ENCODE peak calls at places on chromosome 15, in four cellular contexts. H is progenitor cell of endocrine pancreas, G is pulmonary artery endothelial cell, S is breast epithelium. B is an unnamed sample.

GRCh38 chr15:59165726-59166125 is 40.9 kb upstream of the LDHAL6B start:
- DNase-seq in G (no peak), S (no peak), H (no peak), B (peak)

GRCh38 chr15:44775923-44776322 is 39.6 kb downstream of the TRIM69 start:
- DNase-seq in S (no peak), G (no peak), H (no peak), B (peak)

GRCh38 chr15:98421419-98422085 is 226.8 kb upstream of the IGF1R start:
- DNase-seq in S (peak), G (no peak), H (peak), B (peak)

GRCh38 chr15:28086175-28086703 is 12.9 kb downstream of the OCA2 start:
- DNase-seq in S (no peak), H (peak), G (peak), B (peak)

GRCh38 chr15:88476635-88477038 is 9.1 kb downstream of the MRPS11 start:
- DNase-seq in H (no peak), G (no peak), S (no peak), B (peak)

GRCh38 chr15:31551323-31551722 is 224.7 kb downstream of the KLF13 start:
- DNase-seq in H (no peak), S (no peak), G (no peak), B (no peak)

GRCh38 chr15:82958638-82959037 is 6.1 kb upstream of the HOMER2 start:
- DNase-seq in S (no peak), H (no peak), G (no peak), B (no peak)

GRCh38 chr15:101795455-101795854 is 7.9 kb upstream of the OR4F6 start:
- DNase-seq in H (no peak), S (no peak), G (no peak), B (no peak)

GRCh38 chr15:64045774-64046346 is 425 bp downstream of the DAPK2 start:
- DNase-seq in G (no peak), S (no peak), H (peak), B (peak)

GRCh38 chr15:33934396-33934795 is 33.9 kb upstream of the CHRM5 start:
- DNase-seq in H (no peak), G (no peak), S (no peak), B (peak)

GRCh38 chr15:100187677-100188076 is 154.1 kb downstream of the ADAMTS17 start:
- DNase-seq in G (no peak), S (no peak), H (no peak), B (no peak)

GRCh38 chr15:66249623-66250174 is 3.9 kb downstream of the MEGF11 start:
- DNase-seq in G (no peak), H (no peak), S (no peak), B (no peak)

GRCh38 chr15:52180196-52180835 is 10.9 kb downstream of the GNB5 start:
- DNase-seq in G (no peak), H (no peak), S (no peak), B (no peak)

GRCh38 chr15:81511160-81511559 is 137.1 kb upstream of the TMC3 start:
- DNase-seq in H (no peak), S (no peak), G (no peak), B (no peak)

GRCh38 chr15:64571857-64572291 is 111.5 kb downstream of the ZNF609 start:
- DNase-seq in H (no peak), S (no peak), G (no peak), B (peak)

GRCh38 chr15:58261368-58261767 is 123.2 kb downstream of the AQP9 start:
- DNase-seq in S (no peak), G (no peak), H (no peak), B (no peak)

GRCh38 chr15:81296673-81297072 is 27.3 kb downstream of the STARD5 start:
- DNase-seq in G (no peak), S (no peak), H (no peak), B (peak)

GRCh38 chr15:38440353-38441129 is 13.4 kb upstream of the FAM98B start:
- DNase-seq in S (no peak), G (peak), H (peak), B (peak)

GRCh38 chr15:79168922-79169322 is 78.3 kb upstream of the RASGRF1 start:
- DNase-seq in H (peak), S (no peak), G (no peak), B (peak)

GRCh38 chr15:45230246-45230965 is 21.6 kb upstream of the SLC28A2 start:
- DNase-seq in H (no peak), G (no peak), S (no peak), B (no peak)

GRCh38 chr15:40323239-40323952 is at the start of gene INAFM2:
- DNase-seq in S (peak), H (peak), G (peak), B (peak)

GRCh38 chr15:49468440-49468839 is 45.4 kb downstream of the FGF7 start:
- DNase-seq in H (no peak), G (no peak), S (no peak), B (no peak)

GRCh38 chr15:74314897-74315438 is 52.5 kb downstream of the CYP11A1 start:
- DNase-seq in G (no peak), H (no peak), S (no peak), B (no peak)

GRCh38 chr15:44231842-44232241 is 36.8 kb upstream of the FRMD5 start:
- DNase-seq in S (no peak), G (no peak), H (no peak), B (no peak)